ENCODE peak calls at places on chromosomes 11 and 22, in six cellular contexts. I is uterus, K is CD14-positive monocyte, N is WTC11, T is AG10803, Z is nephron progenitor cell. J is an unnamed sample.

GRCh38 chr11:105000797-105001196 is 22.2 kb downstream of the CASP5 start:
- DNase-seq in T (no peak), N (peak), Z (no peak), I (no peak), K (no peak), J (no peak)

GRCh38 chr22:39416319-39416718 is 16.7 kb downstream of the TAB1 start:
- DNase-seq in I (no peak), T (no peak), N (no peak), K (no peak), Z (no peak), J (no peak)

GRCh38 chr11:69664103-69664775 is 10.9 kb downstream of the LTO1 start:
- DNase-seq in K (peak), T (no peak), Z (no peak), I (no peak), N (no peak), J (no peak)

GRCh38 chr11:91091564-91091963 is 868.7 kb upstream of the CHORDC1 start:
- DNase-seq in T (no peak), N (no peak), K (no peak), I (no peak), Z (no peak), J (no peak)

GRCh38 chr22:30435674-30436126 is 10.1 kb downstream of the MTFP1 start:
- DNase-seq in T (no peak), N (no peak), I (peak), Z (no peak), K (no peak), J (no peak)

GRCh38 chr11:121449626-121450025 is 2.5 kb upstream of the SORL1 start:
- DNase-seq in Z (no peak), N (no peak), I (no peak), K (no peak), T (no peak), J (no peak)

GRCh38 chr11:16511109-16511806 is 154.9 kb upstream of the SOX6 start:
- DNase-seq in I (no peak), N (no peak), T (no peak), Z (no peak), K (no peak), J (peak)

GRCh38 chr11:60925685-60926267 is 1.5 kb downstream of the TMEM132A start:
- DNase-seq in Z (no peak), I (no peak), K (no peak), N (no peak), T (no peak), J (no peak)

GRCh38 chr11:77386178-77386577 is 84.7 kb upstream of the GDPD4 start:
- DNase-seq in Z (no peak), T (peak), K (no peak), I (no peak), N (no peak), J (no peak)

GRCh38 chr22:45742866-45743450 is 71.3 kb downstream of the ATXN10 start:
- DNase-seq in K (no peak), T (peak), Z (no peak), I (no peak), N (no peak), J (peak)

GRCh38 chr22:17587631-17588030 is 24.3 kb downstream of the SLC25A18 start:
- DNase-seq in I (no peak), N (no peak), T (no peak), Z (no peak), K (no peak), J (no peak)

GRCh38 chr22:20803696-20804324 is 29.9 kb downstream of the SERPIND1 start:
- DNase-seq in K (no peak), I (peak), N (peak), Z (peak), T (peak), J (peak)

GRCh38 chr22:47199261-47199948 is 437.0 kb downstream of the TBC1D22A start:
- DNase-seq in N (no peak), K (peak), T (no peak), I (no peak), Z (no peak), J (no peak)

GRCh38 chr11:43282607-43283440 is 29.0 kb upstream of the API5 start:
- DNase-seq in Z (peak), I (peak), K (no peak), T (peak), N (peak), J (peak)

GRCh38 chr11:19786644-19787043 is 74.0 kb downstream of the NAV2 start:
- DNase-seq in N (no peak), K (no peak), Z (no peak), I (no peak), T (no peak), J (no peak)

GRCh38 chr11:118705111-118705741 is 25.8 kb upstream of the TREH start:
- DNase-seq in Z (no peak), K (peak), I (no peak), N (no peak), T (no peak), J (no peak)

GRCh38 chr11:70768346-70769095 is 370.2 kb downstream of the CTTN start:
- DNase-seq in T (no peak), N (no peak), Z (no peak), I (no peak), K (no peak), J (no peak)

GRCh38 chr22:45082795-45083194 is 73.0 kb upstream of the PHF21B start:
- DNase-seq in N (peak), K (no peak), Z (no peak), T (no peak), I (no peak), J (peak)

GRCh38 chr22:41366323-41367014 is 15.3 kb upstream of the TEF start:
- DNase-seq in I (no peak), T (no peak), N (no peak), K (no peak), Z (no peak), J (no peak)

GRCh38 chr22:23495614-23496444 is 84.3 kb downstream of the IGLL1 start:
- DNase-seq in I (no peak), K (no peak), N (no peak), Z (no peak), T (no peak), J (no peak)

GRCh38 chr11:62044639-62045121 is 77.2 kb upstream of the FTH1 start:
- DNase-seq in K (no peak), T (no peak), N (no peak), I (no peak), Z (no peak), J (no peak)

GRCh38 chr11:116948375-116948774 is 111.0 kb upstream of the APOA1 start:
- DNase-seq in Z (no peak), N (no peak), I (no peak), K (peak), T (no peak), J (peak)

GRCh38 chr11:2779981-2780849 is 80.4 kb upstream of the KCNQ1OT1 start:
- DNase-seq in T (no peak), I (peak), K (peak), N (peak), Z (no peak), J (no peak)

GRCh38 chr22:29824677-29825076 is 13.4 kb downstream of the ASCC2 start:
- DNase-seq in Z (no peak), I (no peak), T (no peak), K (no peak), N (no peak), J (no peak)

GRCh38 chr11:36362902-36363301 is 66.8 kb downstream of the PRR5L start:
- DNase-seq in T (peak), N (no peak), Z (no peak), I (no peak), K (no peak), J (peak)

GRCh38 chr11:109853156-109853776 is 239.9 kb upstream of the ZC3H12C start:
- DNase-seq in T (peak), I (no peak), K (no peak), N (no peak), Z (peak), J (peak)

DNA sequence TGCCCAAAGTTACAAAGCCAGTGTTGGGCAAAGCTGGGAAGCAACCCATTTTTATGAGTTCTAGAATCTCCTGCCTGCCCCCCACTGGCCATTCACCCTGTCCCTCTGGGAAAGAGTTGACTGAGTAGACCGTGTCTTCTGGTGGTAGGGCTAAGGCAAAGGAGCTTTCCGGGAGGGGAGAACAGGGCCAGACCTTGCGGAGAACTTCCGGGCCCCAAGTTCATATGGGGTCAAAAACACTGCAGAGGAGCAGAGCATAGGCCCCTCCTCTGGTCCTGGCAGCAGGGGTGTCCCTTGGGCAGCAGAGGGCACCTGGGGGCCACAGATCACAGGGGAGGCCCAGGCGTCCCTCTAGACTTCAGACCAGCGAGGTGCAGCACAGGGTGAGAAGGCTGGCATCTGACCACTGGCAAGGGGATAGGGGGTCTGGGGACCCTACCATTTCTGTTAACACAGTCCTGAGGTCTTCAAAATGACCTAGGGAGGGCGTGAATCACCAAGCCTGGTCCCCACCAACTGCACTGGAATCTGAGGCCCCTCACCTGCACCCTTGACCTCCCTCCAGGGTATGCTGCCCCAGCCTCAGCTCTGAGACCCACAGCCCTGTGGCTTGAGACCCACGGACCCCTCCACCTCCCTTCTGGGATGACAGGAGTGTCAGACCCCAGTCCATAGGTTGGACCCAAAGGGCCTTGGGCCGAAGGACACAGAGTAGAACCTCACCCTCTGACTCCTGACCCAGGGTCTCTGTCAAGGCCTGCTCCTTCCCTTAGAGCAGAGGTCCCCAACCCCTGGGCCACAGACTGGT is 1.3 kb upstream of the ARAP1 start:
- DNase-seq in T (no peak), I (no peak), N (no peak), K (no peak), Z (no peak), J (no peak)
- TF ChIP-seq CTCF in T (peak), I (no peak), N (no peak), K (peak), Z (no peak), J (peak)

GRCh38 chr11:92969293-92969633 is 188 bp upstream of the MTNR1B start:
- DNase-seq in I (no peak), T (no peak), N (peak), K (no peak), Z (no peak), J (no peak)
- TF ChIP-seq CTCF in I (no peak), T (no peak), N (no peak), K (no peak), Z (no peak), J (no peak)

GRCh38 chr22:38304526-38304925 is 12.7 kb downstream of the CSNK1E start:
- DNase-seq in K (no peak), I (no peak), T (no peak), N (no peak), Z (peak), J (no peak)
- TF ChIP-seq CTCF in K (no peak), I (no peak), T (peak), N (no peak), Z (no peak), J (no peak)

GRCh38 chr22:19036229-19036522 is 86.0 kb downstream of the DGCR2 start:
- DNase-seq in I (no peak), N (no peak), K (no peak), Z (no peak), T (no peak), J (no peak)

GRCh38 chr22:19038164-19038546 is 84.1 kb downstream of the DGCR2 start:
- DNase-seq in I (no peak), T (no peak), N (peak), Z (no peak), K (peak), J (no peak)

GRCh38 chr22:19036523-19037273 is 85.5 kb downstream of the DGCR2 start:
- DNase-seq in T (no peak), Z (no peak), N (peak), K (peak), I (no peak), J (peak)

GRCh38 chr22:19037282-19038163 is 84.7 kb downstream of the DGCR2 start:
- DNase-seq in K (peak), T (no peak), I (peak), N (peak), Z (no peak), J (no peak)

GRCh38 chr22:19035474-19036228 is 86.6 kb downstream of the DGCR2 start:
- DNase-seq in N (peak), K (peak), I (no peak), T (no peak), Z (peak), J (peak)
- TF ChIP-seq CTCF in N (no peak), K (no peak), I (no peak), T (peak), Z (no peak), J (no peak)

GRCh38 chr11:93085097-93085496 is 112.7 kb downstream of the SLC36A4 start:
- DNase-seq in K (peak), T (no peak), Z (no peak), N (no peak), I (no peak), J (no peak)

GRCh38 chr11:93089474-93090102 is 108.2 kb downstream of the SLC36A4 start:
- DNase-seq in T (peak), Z (no peak), I (no peak), K (no peak), N (peak), J (peak)
- TF ChIP-seq CTCF in T (peak), Z (peak), I (no peak), K (peak), N (no peak), J (peak)

GRCh38 chr11:67195971-67196418 is 70.3 kb upstream of the GRK2 start:
- DNase-seq in I (peak), K (no peak), T (peak), Z (no peak), N (no peak), J (peak)
- TF ChIP-seq CTCF in I (no peak), K (no peak), T (peak), Z (no peak), N (no peak), J (no peak)